ENCODE peak calls at places on chromosomes 7 and 10, in six cellular contexts. I is NCI-H187; D is activated CD8-positive, alpha-beta memory T cell treated with anti-CD3 and anti-CD28 coated beads for 48 hours; E is NCI-H1092 treated with DMSO at 0.1 percent for 48 hours; X is glutamatergic neuron; K is CD4-positive, CD25-positive, alpha-beta regulatory T cell. J is an unnamed sample.

GRCh38 chr7:44750921-44751571 is 2.4 kb downstream of the ZMIZ2 start:
- DNase-seq in I (no peak), E (no peak), X (peak), K (peak), D (peak), J (no peak)

GRCh38 chr7:11207565-11207964 is 233.9 kb downstream of the PHF14 start:
- DNase-seq in X (no peak), K (no peak), D (no peak), E (no peak), I (no peak), J (no peak)

GRCh38 chr10:30557884-30558283 is 71.7 kb downstream of the LYZL2 start:
- DNase-seq in E (no peak), X (no peak), K (no peak), D (no peak), I (no peak), J (no peak)

GRCh38 chr7:154372106-154372505 is 319.9 kb downstream of the DPP6 start:
- DNase-seq in D (no peak), I (no peak), K (no peak), X (no peak), E (no peak), J (no peak)

GRCh38 chr10:132970641-132971438 is 28.5 kb upstream of the CFAP46 start:
- DNase-seq in K (no peak), X (peak), E (no peak), I (no peak), D (no peak), J (no peak)

GRCh38 chr10:121078672-121079102 is 227.5 kb downstream of the WDR11 start:
- DNase-seq in D (no peak), X (no peak), I (no peak), K (no peak), E (no peak), J (no peak)

GRCh38 chr10:128629111-128630096 is 503.2 kb upstream of the MKI67 start:
- DNase-seq in I (no peak), K (no peak), E (no peak), X (no peak), D (no peak), J (no peak)

GRCh38 chr7:149261321-149261828 is 621 bp upstream of the ZNF783 start:
- DNase-seq in X (no peak), I (no peak), E (no peak), K (no peak), D (no peak), J (no peak)